ENCODE peak calls at places on chromosome 12, in five cellular contexts. Y is SK-N-SH, S is left ventricle myocardium inferior, H is left lung, R is cardiac fibroblast. X is an unnamed sample.

GRCh38 chr12:121917950-121918678 is at the start of gene CFAP251:
- DNase-seq in Y (peak), S (peak), H (peak), R (peak), X (peak)

GRCh38 chr12:10968765-10969456 is 17.8 kb downstream of the TAS2R50 start:
- DNase-seq in Y (no peak), S (peak), H (no peak), R (peak), X (no peak)

GRCh38 chr12:116982721-116983502 is 72.2 kb downstream of the FBXW8 start:
- DNase-seq in Y (no peak), S (no peak), H (no peak), R (peak), X (no peak)

GRCh38 chr12:12779529-12779928 is 5.9 kb upstream of the APOLD1 start:
- DNase-seq in Y (no peak), S (no peak), H (no peak), R (peak), X (no peak)

GRCh38 chr12:119383206-119383605 is 48.7 kb downstream of the CCDC60 start:
- DNase-seq in Y (no peak), S (no peak), H (no peak), R (no peak), X (no peak)

GRCh38 chr12:100789975-100790374 is 4.6 kb upstream of the ANO4 start:
- DNase-seq in Y (no peak), S (no peak), H (no peak), R (no peak), X (no peak)

GRCh38 chr12:78703820-78704525 is 160.6 kb upstream of the SYT1 start:
- DNase-seq in Y (no peak), S (no peak), H (no peak), R (peak), X (no peak)

GRCh38 chr12:10031318-10031717 is 836 bp downstream of the CLEC9A start:
- DNase-seq in Y (no peak), S (no peak), H (no peak), R (no peak), X (no peak)

GRCh38 chr12:124633954-124634352 is 66.5 kb upstream of the NCOR2 start:
- DNase-seq in Y (no peak), S (no peak), H (peak), R (no peak), X (no peak)

GRCh38 chr12:132218915-132219314 is 74.7 kb downstream of the NOC4L start:
- DNase-seq in Y (peak), S (no peak), H (peak), R (no peak), X (peak)

GRCh38 chr12:46401703-46402102 is 29.1 kb upstream of the SLC38A2 start:
- DNase-seq in Y (no peak), S (peak), H (no peak), R (peak), X (no peak)
- TF ChIP-seq CTCF in Y (no peak), S (peak), H (no peak), R (peak), X (no peak)

GRCh38 chr12:80517655-80518054 is 73.6 kb downstream of the PTPRQ start:
- DNase-seq in Y (no peak), S (no peak), H (no peak), R (no peak), X (no peak)
- TF ChIP-seq CTCF in Y (no peak), S (no peak), H (no peak), R (no peak), X (no peak)

GRCh38 chr12:67919406-67919805 is 69.8 kb upstream of the IFNG-AS1 start:
- DNase-seq in Y (no peak), S (no peak), H (no peak), R (no peak), X (no peak)

GRCh38 chr12:67918441-67918840 is 70.8 kb upstream of the IFNG-AS1 start:
- DNase-seq in Y (no peak), S (no peak), H (no peak), R (no peak), X (no peak)

GRCh38 chr12:67917811-67918210 is 71.4 kb upstream of the IFNG-AS1 start:
- DNase-seq in Y (no peak), S (no peak), H (no peak), R (no peak), X (no peak)

GRCh38 chr12:67921286-67921685 is 68.0 kb upstream of the IFNG-AS1 start:
- DNase-seq in Y (no peak), S (no peak), H (no peak), R (no peak), X (no peak)

GRCh38 chr12:67920432-67920831 is 68.8 kb upstream of the IFNG-AS1 start:
- DNase-seq in Y (no peak), S (no peak), H (no peak), R (no peak), X (no peak)
- TF ChIP-seq CTCF in Y (no peak), S (no peak), H (no peak), R (no peak), X (no peak)

DNA sequence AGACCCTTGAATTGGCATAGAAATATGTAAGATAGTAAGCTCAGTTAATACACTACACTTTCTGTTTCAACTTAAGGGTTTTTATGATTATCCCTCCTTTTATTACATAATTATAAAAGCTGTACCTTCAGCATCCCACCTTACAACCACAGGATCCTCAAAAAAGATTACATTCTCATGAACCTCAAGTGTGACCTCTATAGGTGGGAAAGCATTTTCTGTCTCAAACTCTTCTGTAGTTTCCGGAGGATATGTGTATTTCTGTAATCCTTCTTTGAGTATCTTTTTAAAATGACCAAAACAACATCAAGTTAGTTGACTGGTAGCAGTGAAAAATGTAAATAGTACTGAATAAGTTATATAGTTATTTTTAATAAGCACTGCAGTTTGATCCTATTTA is 75.9 kb downstream of the DNAI7 start:
- DNase-seq in Y (no peak), S (no peak), H (no peak), R (no peak), X (no peak)
- TF ChIP-seq CTCF in Y (no peak), S (no peak), H (no peak), R (no peak), X (peak)

X was measured in neural crest cell.